ENCODE peak calls at places on chromosomes 3 and 15, in eight cellular contexts. R is mesothelial cell of epicardium, H is A549, Q is fibroblast of pulmonary artery, K is WERI-Rb-1, V is heart right ventricle, U is H1, A is lower lobe of right lung. O is an unnamed sample.

GRCh38 chr3:77370413-77370812 is 330.5 kb downstream of the ROBO2 start:
- DNase-seq in R (no peak), H (no peak), Q (peak), K (no peak), V (no peak), U (no peak), A (no peak), O (no peak)

GRCh38 chr15:73483053-73483452 is 40.1 kb downstream of the REC114 start:
- DNase-seq in R (no peak), H (no peak), Q (no peak), K (no peak), V (no peak), U (no peak), A (no peak), O (no peak)

GRCh38 chr3:110383356-110383755 is 688.3 kb upstream of the NECTIN3 start:
- DNase-seq in R (no peak), H (no peak), Q (no peak), K (no peak), V (no peak), U (no peak), A (no peak), O (no peak)

GRCh38 chr3:30495172-30496124 is 111.0 kb upstream of the TGFBR2 start:
- DNase-seq in R (no peak), H (no peak), Q (no peak), K (no peak), V (no peak), U (no peak), A (no peak), O (no peak)

GRCh38 chr3:36663666-36664291 is 100.6 kb downstream of the DCLK3 start:
- DNase-seq in R (no peak), H (no peak), Q (peak), K (no peak), V (no peak), U (no peak), A (no peak), O (no peak)

GRCh38 chr15:42226648-42227047 is 18.5 kb upstream of the VPS39 start:
- DNase-seq in R (no peak), H (no peak), Q (no peak), K (peak), V (no peak), U (no peak), A (no peak), O (no peak)

GRCh38 chr15:48400086-48400485 is 68.9 kb downstream of the DUT start:
- DNase-seq in R (no peak), H (no peak), Q (no peak), K (no peak), V (no peak), U (peak), A (no peak), O (no peak)

GRCh38 chr3:11509175-11510000 is 134.3 kb downstream of the VGLL4 start:
- DNase-seq in R (no peak), H (no peak), Q (peak), K (peak), V (peak), U (peak), A (peak), O (peak)

GRCh38 chr15:25684521-25685215 is 178.5 kb downstream of the ATP10A start:
- DNase-seq in R (no peak), H (no peak), Q (peak), K (no peak), V (no peak), U (no peak), A (no peak), O (no peak)

GRCh38 chr3:76651784-76652183 is 388.1 kb upstream of the ROBO2 start:
- DNase-seq in R (no peak), H (no peak), Q (no peak), K (no peak), V (no peak), U (no peak), A (no peak), O (no peak)

GRCh38 chr3:161222662-161223061 is 1.6 kb downstream of the NMD3 start:
- DNase-seq in R (no peak), H (no peak), Q (peak), K (no peak), V (no peak), U (no peak), A (no peak), O (no peak)

GRCh38 chr3:138921316-138922292 is 25.3 kb downstream of the FOXL2 start:
- DNase-seq in R (no peak), H (no peak), Q (peak), K (peak), V (no peak), U (no peak), A (no peak), O (no peak)

GRCh38 chr15:31145271-31145911 is 43.9 kb upstream of the TRPM1 start:
- DNase-seq in R (no peak), H (no peak), Q (peak), K (no peak), V (no peak), U (no peak), A (no peak), O (no peak)
- TF ChIP-seq CTCF in R (no peak), H (no peak), Q (peak), K (no peak), V (no peak), U (peak), A (no peak), O (no peak)

DNA sequence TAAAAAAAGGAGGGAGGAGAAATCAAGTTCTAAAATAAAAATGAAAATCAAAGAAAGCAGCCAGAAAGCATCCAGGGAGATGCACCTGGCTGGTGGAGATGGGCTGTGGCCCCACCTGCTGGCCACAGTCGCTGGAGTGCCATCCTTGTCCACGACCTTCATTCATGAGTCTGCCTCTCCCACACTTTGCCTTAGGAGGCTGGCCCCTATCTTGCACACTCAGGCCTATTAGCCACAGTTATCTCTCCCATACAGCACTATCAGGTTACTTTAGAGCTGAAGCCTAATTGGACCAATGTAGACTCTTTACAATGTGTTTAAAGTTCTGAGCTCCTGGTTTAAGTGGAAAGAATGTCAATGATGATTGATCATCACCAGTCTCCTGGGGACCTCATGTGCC is 392.0 kb upstream of the RORA start:
- DNase-seq in R (no peak), H (no peak), Q (peak), K (peak), V (no peak), U (peak), A (no peak), O (peak)
- TF ChIP-seq CTCF in R (peak), H (peak), Q (peak), K (peak), V (no peak), U (peak), A (peak), O (peak)

GRCh38 chr3:32004111-32004790 is 22.7 kb downstream of the ZNF860 start:
- DNase-seq in R (no peak), H (no peak), Q (no peak), K (peak), V (no peak), U (no peak), A (no peak), O (no peak)

GRCh38 chr3:32002536-32003368 is 21.2 kb downstream of the ZNF860 start:
- DNase-seq in R (no peak), H (no peak), Q (no peak), K (no peak), V (no peak), U (no peak), A (peak), O (no peak)

GRCh38 chr3:31999902-32000439 is 18.4 kb downstream of the ZNF860 start:
- DNase-seq in R (no peak), H (no peak), Q (no peak), K (no peak), V (no peak), U (no peak), A (no peak), O (no peak)

GRCh38 chr3:32003380-32003779 is 21.8 kb downstream of the ZNF860 start:
- DNase-seq in R (no peak), H (no peak), Q (no peak), K (no peak), V (no peak), U (no peak), A (no peak), O (no peak)

DNA sequence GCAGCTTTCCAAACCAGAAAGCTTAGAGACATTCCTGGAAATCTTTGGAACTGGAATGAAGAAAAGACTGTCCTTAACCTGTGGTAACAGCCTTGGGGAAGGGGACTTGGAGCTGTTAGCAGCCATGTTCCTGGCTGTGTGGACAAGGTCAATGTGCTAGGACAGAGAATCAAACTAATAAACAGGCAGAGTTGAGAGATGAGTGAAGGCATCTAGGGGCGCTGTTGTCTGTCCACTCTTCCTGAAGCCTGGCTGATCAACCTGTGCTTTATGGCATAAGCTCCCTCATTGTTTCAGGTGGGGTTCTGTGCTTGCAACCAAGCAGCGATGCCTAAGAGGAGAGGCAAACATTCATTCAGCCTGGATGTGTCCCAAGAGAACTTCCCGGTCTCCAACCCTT is 19.3 kb downstream of the ZNF860 start:
- DNase-seq in R (no peak), H (no peak), Q (no peak), K (no peak), V (no peak), U (no peak), A (no peak), O (no peak)
- TF ChIP-seq CTCF in R (no peak), H (no peak), Q (no peak), K (no peak), V (no peak), U (no peak), A (no peak), O (no peak)

GRCh38 chr3:45330500-45331295 is 57.7 kb upstream of the LARS2 start:
- DNase-seq in R (no peak), H (no peak), Q (no peak), K (no peak), V (no peak), U (no peak), A (no peak), O (no peak)
- TF ChIP-seq CTCF in R (no peak), H (no peak), Q (no peak), K (peak), V (no peak), U (no peak), A (no peak), O (no peak)

GRCh38 chr15:57307527-57308193 is 68.6 kb upstream of the CGNL1 start:
- DNase-seq in R (no peak), H (no peak), Q (no peak), K (no peak), V (no peak), U (no peak), A (no peak), O (no peak)

GRCh38 chr15:57306305-57306943 is 69.9 kb upstream of the CGNL1 start:
- DNase-seq in R (peak), H (peak), Q (peak), K (peak), V (peak), U (peak), A (peak), O (peak)

GRCh38 chr15:57310876-57311275 is 65.4 kb upstream of the CGNL1 start:
- DNase-seq in R (no peak), H (no peak), Q (no peak), K (no peak), V (no peak), U (no peak), A (no peak), O (no peak)

GRCh38 chr15:57305009-57305408 is 71.3 kb upstream of the CGNL1 start:
- DNase-seq in R (no peak), H (no peak), Q (no peak), K (peak), V (no peak), U (peak), A (no peak), O (no peak)

GRCh38 chr15:57306944-57307411 is 69.3 kb upstream of the CGNL1 start:
- DNase-seq in R (no peak), H (no peak), Q (no peak), K (no peak), V (no peak), U (no peak), A (no peak), O (no peak)
- TF ChIP-seq CTCF in R (no peak), H (no peak), Q (no peak), K (no peak), V (no peak), U (no peak), A (peak), O (no peak)

DNA sequence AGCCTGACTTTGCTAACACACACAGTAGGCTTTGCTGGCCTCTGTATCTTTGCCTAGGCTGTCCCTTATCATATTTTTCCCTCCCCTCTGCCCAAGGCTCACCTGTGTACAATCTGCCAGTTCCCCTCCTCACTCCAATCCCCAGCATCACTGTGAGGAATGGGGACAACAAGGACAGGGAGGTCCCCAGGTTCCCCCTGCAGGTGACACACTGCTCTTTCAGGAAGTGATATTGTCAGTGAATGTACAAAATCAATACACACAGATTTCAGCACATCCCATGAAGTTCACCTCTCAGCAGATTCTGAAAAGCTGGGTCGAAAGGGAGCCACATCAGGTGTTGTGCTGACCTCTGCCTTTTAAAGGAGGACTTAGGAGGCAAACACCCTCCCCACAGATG is 177.5 kb downstream of the RAB11A start:
- DNase-seq in R (no peak), H (no peak), Q (no peak), K (peak), V (no peak), U (no peak), A (no peak), O (no peak)
- TF ChIP-seq CTCF in R (no peak), H (peak), Q (no peak), K (peak), V (no peak), U (peak), A (no peak), O (no peak)

O was measured in glutamatergic neuron.